ENCODE peak calls at places on chromosomes 7 and 10, in ten cellular contexts. X, R, G, Q, W, S, Z, T, L and C are unnamed samples.

GRCh38 chr10:126187399-126187798 is 200.9 kb downstream of the ADAM12 start:
- DNase-seq in X (no peak), R (no peak), G (no peak), Q (no peak), W (no peak), S (no peak), Z (no peak), T (no peak), L (no peak), C (no peak)

GRCh38 chr7:47266131-47266706 is 315.7 kb downstream of the TNS3 start:
- DNase-seq in X (peak), R (no peak), G (peak), Q (no peak), W (peak), S (peak), Z (peak), T (peak), L (peak), C (peak)

GRCh38 chr10:69061305-69062161 is 26.4 kb upstream of the SRGN start:
- DNase-seq in X (no peak), R (peak), G (no peak), Q (no peak), W (peak), S (peak), Z (no peak), T (peak), L (no peak), C (peak)

GRCh38 chr7:101947899-101948298 is 130.5 kb downstream of the CUX1 start:
- DNase-seq in X (no peak), R (no peak), G (peak), Q (no peak), W (no peak), S (no peak), Z (no peak), T (peak), L (no peak), C (peak)

GRCh38 chr7:43639858-43640491 is 57.1 kb downstream of the STK17A start:
- DNase-seq in X (no peak), R (no peak), G (peak), Q (no peak), W (peak), S (peak), Z (no peak), T (peak), L (peak), C (no peak)

GRCh38 chr7:41428330-41428729 is 274.6 kb downstream of the INHBA start:
- DNase-seq in X (no peak), R (no peak), G (no peak), Q (no peak), W (peak), S (no peak), Z (no peak), T (no peak), L (no peak), C (no peak)

GRCh38 chr7:7786595-7786994 is 68.2 kb upstream of the RPA3 start:
- DNase-seq in X (no peak), R (no peak), G (peak), Q (no peak), W (no peak), S (no peak), Z (no peak), T (no peak), L (no peak), C (no peak)

GRCh38 chr7:114818501-114818900 is 103.4 kb upstream of the MDFIC start:
- DNase-seq in X (no peak), R (no peak), G (no peak), Q (no peak), W (peak), S (peak), Z (no peak), T (no peak), L (no peak), C (no peak)

GRCh38 chr7:140697447-140698143 is 1.1 kb downstream of the NDUFB2 start:
- DNase-seq in X (no peak), R (no peak), G (no peak), Q (no peak), W (no peak), S (no peak), Z (no peak), T (no peak), L (no peak), C (no peak)

GRCh38 chr10:35316346-35316967 is 19.9 kb upstream of the CCNY start:
- DNase-seq in X (no peak), R (no peak), G (no peak), Q (no peak), W (no peak), S (no peak), Z (no peak), T (no peak), L (no peak), C (no peak)

GRCh38 chr10:117546020-117546629 is 3.6 kb downstream of the EMX2 start:
- DNase-seq in X (no peak), R (no peak), G (no peak), Q (no peak), W (no peak), S (no peak), Z (no peak), T (no peak), L (no peak), C (no peak)

GRCh38 chr10:32953277-32953927 is 4.6 kb downstream of the ITGB1 start:
- DNase-seq in X (no peak), R (no peak), G (no peak), Q (no peak), W (no peak), S (no peak), Z (no peak), T (no peak), L (no peak), C (no peak)

GRCh38 chr7:67377939-67378862 is 381.6 kb downstream of the TYW1 start:
- DNase-seq in X (peak), R (peak), G (peak), Q (peak), W (peak), S (peak), Z (peak), T (peak), L (peak), C (peak)

GRCh38 chr7:25967278-25968204 is 184.5 kb upstream of the NFE2L3 start:
- DNase-seq in X (no peak), R (no peak), G (no peak), Q (no peak), W (no peak), S (no peak), Z (no peak), T (no peak), L (no peak), C (no peak)

GRCh38 chr7:115009736-115010435 is 88.0 kb downstream of the MDFIC start:
- DNase-seq in X (no peak), R (no peak), G (no peak), Q (no peak), W (peak), S (no peak), Z (no peak), T (no peak), L (no peak), C (peak)

GRCh38 chr7:91892821-91893340 is 12.4 kb upstream of the MTERF1 start:
- DNase-seq in X (no peak), R (no peak), G (no peak), Q (no peak), W (peak), S (peak), Z (no peak), T (no peak), L (peak), C (no peak)

GRCh38 chr10:122477436-122477835 is 16.1 kb downstream of the HTRA1 start:
- DNase-seq in X (no peak), R (no peak), G (no peak), Q (no peak), W (no peak), S (no peak), Z (no peak), T (no peak), L (no peak), C (no peak)

GRCh38 chr10:25467861-25468260 is 293.1 kb downstream of the GPR158 start:
- DNase-seq in X (no peak), R (no peak), G (no peak), Q (no peak), W (no peak), S (no peak), Z (no peak), T (no peak), L (no peak), C (no peak)

GRCh38 chr7:95822717-95823116 is 50.4 kb downstream of the DYNC1I1 start:
- DNase-seq in X (no peak), R (no peak), G (no peak), Q (no peak), W (no peak), S (no peak), Z (no peak), T (no peak), L (no peak), C (no peak)

GRCh38 chr7:70951271-70951962 is 180.5 kb upstream of the GALNT17 start:
- DNase-seq in X (no peak), R (no peak), G (no peak), Q (no peak), W (no peak), S (no peak), Z (no peak), T (no peak), L (no peak), C (no peak)

GRCh38 chr7:115678049-115678982 is 352.2 kb downstream of the TFEC start:
- DNase-seq in X (no peak), R (no peak), G (no peak), Q (no peak), W (peak), S (peak), Z (no peak), T (no peak), L (no peak), C (no peak)